ENCODE peak calls at places on chromosomes 16 and 17, in eight cellular contexts. R, Z, P, V, C, H, O and U are unnamed samples.

GRCh38 chr17:17737938-17738894 is 57.0 kb downstream of the RAI1 start:
- DNase-seq in R (no peak), Z (no peak), P (no peak), V (no peak), C (no peak), H (no peak), O (peak), U (no peak)

GRCh38 chr16:67108489-67108888 is 1.3 kb upstream of the PHAF1 start:
- DNase-seq in R (no peak), Z (no peak), P (no peak), V (no peak), C (no peak), H (no peak), O (no peak), U (no peak)

GRCh38 chr17:82358467-82359350 is at the start of gene TEX19:
- DNase-seq in R (no peak), Z (no peak), P (no peak), V (no peak), C (no peak), H (no peak), O (no peak), U (no peak)

GRCh38 chr16:22325598-22326368 is 28.6 kb downstream of the POLR3E start:
- DNase-seq in R (no peak), Z (no peak), P (no peak), V (no peak), C (no peak), H (no peak), O (peak), U (no peak)

GRCh38 chr17:71118039-71118438 is 948.7 kb downstream of the KCNJ2 start:
- DNase-seq in R (no peak), Z (no peak), P (no peak), V (no peak), C (no peak), H (no peak), O (no peak), U (no peak)

GRCh38 chr17:77285594-77286390 is 145.0 kb downstream of the SEC14L1 start:
- DNase-seq in R (peak), Z (no peak), P (peak), V (no peak), C (peak), H (peak), O (peak), U (peak)

GRCh38 chr17:68100000-68100641 is 64.6 kb downstream of the KPNA2 start:
- DNase-seq in R (no peak), Z (no peak), P (no peak), V (no peak), C (no peak), H (no peak), O (no peak), U (no peak)

GRCh38 chr17:44847581-44847980 is at the start of gene HIGD1B:
- DNase-seq in R (peak), Z (peak), P (no peak), V (no peak), C (no peak), H (no peak), O (no peak), U (no peak)

GRCh38 chr17:76237859-76238313 is 2.4 kb downstream of the RNF157 start:
- DNase-seq in R (no peak), Z (no peak), P (no peak), V (no peak), C (no peak), H (no peak), O (no peak), U (no peak)

GRCh38 chr17:42288985-42289862 is 926 bp downstream of the STAT5A start:
- DNase-seq in R (no peak), Z (no peak), P (no peak), V (peak), C (no peak), H (no peak), O (peak), U (no peak)

GRCh38 chr17:80109713-80110446 is 8.5 kb downstream of the GAA start:
- DNase-seq in R (no peak), Z (no peak), P (no peak), V (no peak), C (no peak), H (no peak), O (peak), U (no peak)

GRCh38 chr16:63447121-63447520 is 1410.9 kb upstream of the CDH8 start:
- DNase-seq in R (no peak), Z (no peak), P (no peak), V (no peak), C (no peak), H (no peak), O (no peak), U (no peak)

GRCh38 chr16:11141409-11142260 is 114.4 kb downstream of the SOCS1 start:
- DNase-seq in R (no peak), Z (no peak), P (no peak), V (no peak), C (no peak), H (no peak), O (no peak), U (no peak)

GRCh38 chr16:22189473-22190168 is 16.5 kb upstream of the EEF2K start:
- DNase-seq in R (peak), Z (peak), P (peak), V (peak), C (no peak), H (no peak), O (peak), U (no peak)

GRCh38 chr17:62965149-62965648 is 836 bp upstream of the TANC2 start:
- DNase-seq in R (no peak), Z (no peak), P (no peak), V (peak), C (no peak), H (no peak), O (no peak), U (no peak)

GRCh38 chr17:68011199-68011665 is 15.0 kb upstream of the C17orf58 start:
- DNase-seq in R (peak), Z (peak), P (no peak), V (peak), C (no peak), H (no peak), O (peak), U (no peak)

GRCh38 chr17:34579979-34580684 is 750 bp downstream of the TMEM132E start:
- DNase-seq in R (peak), Z (peak), P (peak), V (no peak), C (no peak), H (no peak), O (peak), U (no peak)

GRCh38 chr17:71864754-71865153 is 256.1 kb upstream of the SOX9 start:
- DNase-seq in R (no peak), Z (no peak), P (no peak), V (no peak), C (no peak), H (no peak), O (no peak), U (no peak)

GRCh38 chr17:66677201-66677981 is 157.5 kb upstream of the CACNG5 start:
- DNase-seq in R (no peak), Z (no peak), P (peak), V (no peak), C (peak), H (peak), O (no peak), U (no peak)

GRCh38 chr17:77191266-77191665 is 50.5 kb downstream of the SEC14L1 start:
- DNase-seq in R (no peak), Z (no peak), P (no peak), V (no peak), C (no peak), H (no peak), O (no peak), U (no peak)

GRCh38 chr17:3724373-3725077 is 822 bp downstream of the HASPIN start:
- DNase-seq in R (no peak), Z (no peak), P (no peak), V (no peak), C (no peak), H (no peak), O (peak), U (no peak)

GRCh38 chr17:11736613-11737289 is 138.5 kb downstream of the DNAH9 start:
- DNase-seq in R (no peak), Z (no peak), P (no peak), V (no peak), C (no peak), H (no peak), O (no peak), U (no peak)

GRCh38 chr16:8660841-8661301 is 13.5 kb upstream of the ABAT start:
- DNase-seq in R (peak), Z (peak), P (peak), V (peak), C (peak), H (no peak), O (peak), U (peak)

GRCh38 chr16:410516-411178 is 9.0 kb downstream of the DECR2 start:
- DNase-seq in R (no peak), Z (no peak), P (no peak), V (no peak), C (no peak), H (no peak), O (no peak), U (no peak)

GRCh38 chr17:60327870-60328362 is 64.0 kb downstream of the USP32 start:
- DNase-seq in R (no peak), Z (no peak), P (no peak), V (no peak), C (no peak), H (no peak), O (no peak), U (no peak)

GRCh38 chr17:31321971-31322370 is 549 bp upstream of the EVI2A start:
- DNase-seq in R (no peak), Z (no peak), P (no peak), V (no peak), C (no peak), H (no peak), O (no peak), U (no peak)

GRCh38 chr17:27362909-27363308 is 69.0 kb downstream of the WSB1 start:
- DNase-seq in R (no peak), Z (no peak), P (no peak), V (no peak), C (no peak), H (no peak), O (no peak), U (no peak)

GRCh38 chr16:57743458-57743857 is 7.9 kb downstream of the KATNB1 start:
- DNase-seq in R (no peak), Z (no peak), P (no peak), V (no peak), C (no peak), H (no peak), O (no peak), U (no peak)

GRCh38 chr17:27572665-27573064 is 58.3 kb upstream of the LGALS9 start:
- DNase-seq in R (no peak), Z (no peak), P (peak), V (no peak), C (peak), H (no peak), O (no peak), U (no peak)

GRCh38 chr16:25051446-25052160 is 36.4 kb upstream of the ARHGAP17 start:
- DNase-seq in R (no peak), Z (no peak), P (peak), V (no peak), C (peak), H (no peak), O (no peak), U (no peak)
- H3K4me3 ChIP-seq in R (peak), Z (peak), P (no peak), V (no peak), C (no peak), H (no peak), O (peak), U (no peak)

GRCh38 chr16:80387308-80387921 is 153.4 kb upstream of the DYNLRB2 start:
- DNase-seq in R (no peak), Z (no peak), P (no peak), V (no peak), C (no peak), H (no peak), O (no peak), U (no peak)
- TF ChIP-seq CTCF in R (no peak), Z (no peak), P (no peak), V (no peak), C (peak), H (no peak), O (no peak), U (no peak)

DNA sequence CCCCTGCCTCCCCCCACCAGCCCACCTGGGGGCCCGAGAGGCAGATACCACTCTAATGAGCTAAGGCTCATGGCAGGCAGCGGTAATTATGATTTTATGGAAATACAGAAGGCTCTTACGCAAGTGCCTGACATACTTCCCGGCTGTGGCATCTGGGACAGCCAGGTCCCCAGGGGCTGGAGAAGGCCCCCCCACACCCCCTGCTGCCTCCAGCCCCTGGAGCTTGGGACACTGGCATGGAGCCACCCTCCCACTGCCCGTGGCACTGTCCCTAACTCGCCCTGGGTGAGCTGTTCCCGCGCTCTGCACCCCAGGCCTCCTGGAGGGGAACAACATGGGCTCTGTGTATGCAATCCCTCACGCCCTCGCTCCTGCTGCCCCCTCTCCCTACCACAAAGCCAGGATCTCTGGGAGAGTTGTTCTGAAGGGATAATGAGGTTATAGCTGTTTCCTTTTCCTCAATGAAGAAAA is 5.4 kb upstream of the STAC2 start:
- DNase-seq in R (no peak), Z (no peak), P (no peak), V (no peak), C (no peak), H (no peak), O (no peak), U (no peak)
- H3K4me3 ChIP-seq in R (no peak), Z (no peak), P (no peak), V (no peak), C (no peak), H (no peak), O (no peak), U (no peak)

DNA sequence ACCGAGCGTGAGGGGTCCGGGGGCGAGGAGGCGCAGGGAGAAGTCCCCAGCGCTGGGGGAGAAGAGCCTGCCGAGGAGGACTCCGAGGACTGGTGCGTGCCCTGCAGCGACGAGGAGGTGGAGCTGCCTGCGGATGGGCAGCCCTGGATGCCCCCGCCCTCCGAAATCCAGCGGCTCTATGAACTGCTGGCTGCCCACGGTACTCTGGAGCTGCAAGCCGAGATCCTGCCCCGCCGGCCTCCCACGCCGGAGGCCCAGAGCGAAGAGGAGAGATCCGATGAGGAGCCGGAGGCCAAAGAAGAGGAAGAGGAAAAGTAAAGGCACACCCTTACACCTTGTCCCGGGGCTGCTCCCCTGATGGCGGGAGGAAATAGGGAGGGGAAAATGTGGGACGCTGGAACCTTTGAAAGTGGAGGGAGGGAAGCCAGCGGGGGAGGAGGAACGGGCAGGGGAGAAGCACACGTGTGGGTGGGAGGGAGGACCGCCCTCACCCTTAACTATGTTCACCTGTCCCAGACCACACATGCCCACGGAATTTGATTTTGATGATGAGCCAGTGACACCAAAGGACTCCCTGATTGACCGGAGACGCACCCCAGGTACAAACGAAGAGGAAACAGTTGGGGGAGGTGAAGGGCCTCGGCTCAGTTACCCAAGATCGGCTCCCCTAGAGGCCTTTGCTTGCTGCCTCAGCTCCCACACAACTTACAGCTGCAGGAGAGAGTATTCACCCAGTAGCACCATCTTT is 916 bp downstream of the PAGR1 start:
- DNase-seq in R (peak), Z (peak), P (peak), V (peak), C (peak), H (no peak), O (peak), U (no peak)
- TF ChIP-seq CTCF in R (no peak), Z (no peak), P (peak), V (no peak), C (peak), H (no peak), O (no peak), U (peak)

DNA sequence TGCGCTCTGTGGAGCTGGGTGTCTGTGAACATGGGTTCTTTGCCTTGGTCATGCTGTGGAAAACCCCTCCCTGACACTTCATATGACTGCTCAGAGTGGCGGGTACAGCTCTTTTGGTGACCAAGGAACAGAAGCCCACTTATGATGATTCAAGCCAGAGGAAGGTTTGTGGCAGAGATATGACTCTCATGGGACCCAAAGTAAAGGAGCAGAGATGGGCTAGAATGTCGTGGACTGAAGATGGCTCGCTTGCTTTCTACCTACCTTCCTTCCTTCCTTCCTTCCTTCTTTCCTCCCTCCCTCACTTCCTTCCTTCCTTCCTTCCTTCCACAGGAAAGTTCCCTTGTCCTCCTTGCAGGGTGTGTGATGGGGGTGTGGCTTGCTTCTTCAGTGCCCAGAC is 169.7 kb upstream of the IRX3 start:
- DNase-seq in R (no peak), Z (no peak), P (no peak), V (no peak), C (no peak), H (no peak), O (no peak), U (no peak)
- H3K4me3 ChIP-seq in R (no peak), Z (no peak), P (no peak), V (no peak), C (no peak), H (no peak), O (no peak), U (no peak)

DNA sequence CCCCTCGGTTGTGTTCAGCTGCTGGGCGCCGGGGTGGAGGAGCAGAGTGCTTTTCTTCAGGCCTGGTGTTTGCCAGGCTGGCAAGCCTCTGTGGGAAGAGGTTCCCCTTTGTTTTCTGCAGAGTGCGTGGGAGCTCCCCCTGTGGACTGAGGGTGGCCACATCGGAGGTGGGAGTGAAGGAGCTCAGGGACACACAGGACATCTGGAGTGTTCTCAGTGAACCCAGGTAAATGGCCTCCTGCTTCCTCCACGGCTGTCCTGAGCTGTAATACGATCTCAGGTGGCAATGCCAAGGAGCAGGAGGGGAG is 39.2 kb upstream of the IRF8 start:
- DNase-seq in R (no peak), Z (no peak), P (no peak), V (no peak), C (no peak), H (no peak), O (no peak), U (no peak)
- TF ChIP-seq CTCF in R (no peak), Z (no peak), P (no peak), V (no peak), C (no peak), H (no peak), O (no peak), U (no peak)

GRCh38 chr16:83899272-83899897 is 470 bp downstream of the MLYCD start:
- DNase-seq in R (peak), Z (peak), P (peak), V (peak), C (peak), H (no peak), O (peak), U (no peak)

GRCh38 chr16:83901101-83901500 is 2.2 kb downstream of the MLYCD start:
- DNase-seq in R (no peak), Z (no peak), P (no peak), V (no peak), C (no peak), H (no peak), O (no peak), U (no peak)

GRCh38 chr16:83899978-83900377 is 1.1 kb downstream of the MLYCD start:
- DNase-seq in R (no peak), Z (no peak), P (no peak), V (no peak), C (no peak), H (no peak), O (no peak), U (no peak)

GRCh38 chr16:83900611-83901010 is 1.7 kb downstream of the MLYCD start:
- DNase-seq in R (no peak), Z (no peak), P (no peak), V (no peak), C (no peak), H (no peak), O (no peak), U (no peak)

DNA sequence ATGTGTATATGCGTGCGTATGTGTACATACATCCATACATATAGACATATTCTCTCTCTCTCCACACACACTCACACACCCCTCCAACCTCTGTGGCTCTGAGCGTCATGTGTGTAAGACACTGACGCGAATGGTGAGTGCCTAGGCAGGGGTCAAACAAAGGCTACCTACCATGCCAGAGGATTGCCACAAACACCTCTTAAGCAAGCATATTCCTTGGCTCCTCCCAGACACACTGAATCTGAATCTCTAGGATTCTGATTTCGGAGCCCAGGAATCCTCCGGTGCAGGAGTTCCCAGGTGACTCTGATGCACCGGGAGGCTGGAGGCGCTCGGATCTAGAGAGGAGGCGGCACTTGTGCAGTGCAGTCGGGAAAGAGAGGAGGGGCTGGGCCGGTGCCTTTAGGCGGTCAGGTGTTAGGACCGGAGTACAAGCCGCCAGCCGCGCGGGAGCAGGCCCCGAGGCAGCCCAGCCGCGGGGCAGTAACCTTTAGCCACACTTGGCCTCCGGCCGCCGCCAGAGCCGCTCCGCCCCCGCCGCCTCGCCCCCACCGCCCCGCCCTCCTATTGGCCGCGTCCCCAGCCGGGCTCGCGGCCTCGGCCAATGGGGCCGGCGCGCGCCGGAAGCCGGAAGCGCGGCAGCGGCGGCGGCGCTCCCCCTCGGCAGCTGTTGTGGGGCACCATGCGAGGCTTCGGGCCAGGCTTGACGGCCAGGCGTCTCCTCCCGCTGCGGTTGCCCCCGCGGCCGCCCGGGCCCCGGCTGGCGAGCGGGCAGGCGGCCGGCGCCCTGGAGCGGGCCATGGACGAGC is at the start of gene MLYCD:
- DNase-seq in R (peak), Z (peak), P (peak), V (peak), C (peak), H (no peak), O (peak), U (peak)
- H3K4me3 ChIP-seq in R (peak), Z (peak), P (peak), V (peak), C (peak), H (peak), O (peak), U (peak)